ENCODE peak calls at places on chromosome 2, in seven cellular contexts. E is thyroid gland, T is NB4, F is HCT116, H is IMR-90, D is transverse colon, I is right lobe of liver. U is an unnamed sample.

GRCh38 chr2:36277146-36277808 is 78.3 kb upstream of the CRIM1 start:
- DNase-seq in E (no peak), T (peak; percentile 30), F (peak; percentile 12), H (peak; percentile 97), D (no peak), I (no peak), U (no peak)

GRCh38 chr2:37274354-37274965 is 43.0 kb downstream of the NDUFAF7 start:
- DNase-seq in E (no peak), T (peak; percentile 57), F (no peak), H (peak; percentile 19), D (no peak), I (no peak), U (no peak)

GRCh38 chr2:145807978-145808377 is 1288.1 kb upstream of the ZEB2 start:
- DNase-seq in E (no peak), T (no peak), F (no peak), H (peak; percentile 17), D (no peak), I (no peak), U (no peak)

GRCh38 chr2:236862961-236863728 is 222.5 kb upstream of the COPS8 start:
- DNase-seq in E (no peak), T (no peak), F (no peak), H (peak; percentile 82), D (no peak), I (peak; percentile 28), U (no peak)

GRCh38 chr2:37907480-37908070 is 17.5 kb upstream of the RMDN2 start:
- DNase-seq in E (no peak), T (no peak), F (no peak), H (no peak), D (no peak), I (no peak), U (no peak)

GRCh38 chr2:64609229-64609994 is 44.3 kb downstream of the SERTAD2 start:
- DNase-seq in E (peak; percentile 59), T (peak; percentile 76), F (no peak), H (peak; percentile 17), D (peak; percentile 74), I (peak; percentile 76), U (peak; percentile 83)

GRCh38 chr2:30932850-30933249 is 125.6 kb upstream of the CAPN13 start:
- DNase-seq in E (no peak), T (no peak), F (no peak), H (no peak), D (no peak), I (no peak), U (no peak)

GRCh38 chr2:10890706-10891270 is 20.9 kb upstream of the KCNF1 start:
- DNase-seq in E (no peak), T (no peak), F (no peak), H (no peak), D (no peak), I (peak; percentile 19), U (no peak)

GRCh38 chr2:113080134-113080533 is 12.4 kb downstream of the IL1F10 start:
- DNase-seq in E (peak; percentile 54), T (peak; percentile 65), F (peak; percentile 13), H (no peak), D (peak; percentile 11), I (peak; percentile 55), U (peak; percentile 63)

GRCh38 chr2:62461707-62462106 is 44.3 kb downstream of the TMEM17 start:
- DNase-seq in E (peak; percentile 82), T (no peak), F (no peak), H (peak; percentile 70), D (no peak), I (peak; percentile 93), U (no peak)

GRCh38 chr2:188902906-188903305 is 71.3 kb upstream of the COL3A1 start:
- DNase-seq in E (no peak), T (no peak), F (no peak), H (peak; percentile 50), D (no peak), I (no peak), U (no peak)

GRCh38 chr2:46657042-46657504 is 177.7 kb downstream of the TMEM247 start:
- DNase-seq in E (peak; percentile 54), T (peak; percentile 57), F (peak; percentile 54), H (peak; percentile 32), D (peak; percentile 28), I (no peak), U (peak; percentile 11)

GRCh38 chr2:111897630-111897923 is 830 bp upstream of the MERTK start:
- DNase-seq in E (no peak), T (no peak), F (no peak), H (no peak), D (no peak), I (no peak), U (no peak)

GRCh38 chr2:71560286-71561011 is 107.1 kb downstream of the DYSF start:
- DNase-seq in E (peak; percentile 75), T (no peak), F (no peak), H (no peak), D (no peak), I (no peak), U (no peak)

GRCh38 chr2:6664662-6665061 is 201.0 kb downstream of the CMPK2 start:
- DNase-seq in E (no peak), T (no peak), F (no peak), H (no peak), D (no peak), I (no peak), U (no peak)

GRCh38 chr2:8511868-8512612 is 169.8 kb upstream of the ID2 start:
- DNase-seq in E (no peak), T (peak; percentile 72), F (no peak), H (peak; percentile 64), D (no peak), I (no peak), U (no peak)

GRCh38 chr2:212926948-212927347 is 224.5 kb downstream of the IKZF2 start:
- DNase-seq in E (peak; percentile 66), T (no peak), F (no peak), H (no peak), D (no peak), I (no peak), U (no peak)

GRCh38 chr2:9710311-9710710 is 79.5 kb upstream of the YWHAQ start:
- DNase-seq in E (no peak), T (no peak), F (no peak), H (no peak), D (no peak), I (no peak), U (no peak)

GRCh38 chr2:67500541-67500940 is 103.4 kb downstream of the ETAA1 start:
- DNase-seq in E (no peak), T (no peak), F (no peak), H (peak; percentile 93), D (no peak), I (no peak), U (no peak)

GRCh38 chr2:15122915-15123314 is 438.2 kb downstream of the NBAS start:
- DNase-seq in E (no peak), T (peak; percentile 47), F (no peak), H (peak; percentile 29), D (no peak), I (no peak), U (peak; percentile 13)

GRCh38 chr2:20596973-20597867 is 53.7 kb downstream of the HS1BP3 start:
- DNase-seq in E (peak; percentile 53), T (no peak), F (no peak), H (no peak), D (peak; percentile 46), I (peak; percentile 95), U (no peak)

GRCh38 chr2:54336136-54336976 is 80.3 kb upstream of the TSPYL6 start:
- DNase-seq in E (no peak), T (no peak), F (no peak), H (peak; percentile 92), D (no peak), I (no peak), U (no peak)

GRCh38 chr2:29293830-29294438 is 178.7 kb downstream of the CLIP4 start:
- DNase-seq in E (peak; percentile 69), T (peak; percentile 30), F (peak; percentile 16), H (peak; percentile 28), D (no peak), I (no peak), U (peak; percentile 26)

GRCh38 chr2:166224197-166224596 is 96.4 kb upstream of the SCN1A start:
- DNase-seq in E (no peak), T (no peak), F (no peak), H (no peak), D (no peak), I (no peak), U (no peak)

GRCh38 chr2:166223298-166223697 is 95.5 kb upstream of the SCN1A start:
- DNase-seq in E (no peak), T (no peak), F (no peak), H (no peak), D (no peak), I (no peak), U (no peak)
- TF ChIP-seq POLR2A in E (no peak), T (no peak), F (no peak), H (no peak), D (no peak), I (no peak), U (no peak)

GRCh38 chr2:25361261-25362048 is 19.7 kb upstream of the DNMT3A start:
- DNase-seq in E (no peak), T (no peak), F (no peak), H (no peak), D (no peak), I (no peak), U (no peak)

GRCh38 chr2:25363733-25364132 is 22.0 kb upstream of the DNMT3A start:
- DNase-seq in E (no peak), T (no peak), F (no peak), H (no peak), D (no peak), I (no peak), U (no peak)

GRCh38 chr2:25362049-25362563 is 20.4 kb upstream of the DNMT3A start:
- DNase-seq in E (peak; percentile 89), T (peak; percentile 94), F (peak; percentile 80), H (peak; percentile 88), D (peak; percentile 94), I (peak; percentile 93), U (peak; percentile 92)

GRCh38 chr2:25365241-25365640 is 23.5 kb upstream of the DNMT3A start:
- DNase-seq in E (no peak), T (no peak), F (no peak), H (no peak), D (no peak), I (no peak), U (no peak)

GRCh38 chr2:25362564-25363145 is 20.9 kb upstream of the DNMT3A start:
- DNase-seq in E (peak; percentile 44), T (peak; percentile 79), F (no peak), H (no peak), D (peak; percentile 71), I (no peak), U (peak; percentile 45)
- TF ChIP-seq POLR2A in E (no peak), T (no peak), F (no peak), H (no peak), D (no peak), I (no peak), U (no peak)

GRCh38 chr2:45332094-45332493 is 279.0 kb downstream of the SRBD1 start:
- DNase-seq in E (no peak), T (peak; percentile 25), F (no peak), H (no peak), D (no peak), I (no peak), U (no peak)
- TF ChIP-seq POLR2A in E (no peak), T (no peak), F (no peak), H (no peak), D (no peak), I (no peak), U (no peak)

DNA sequence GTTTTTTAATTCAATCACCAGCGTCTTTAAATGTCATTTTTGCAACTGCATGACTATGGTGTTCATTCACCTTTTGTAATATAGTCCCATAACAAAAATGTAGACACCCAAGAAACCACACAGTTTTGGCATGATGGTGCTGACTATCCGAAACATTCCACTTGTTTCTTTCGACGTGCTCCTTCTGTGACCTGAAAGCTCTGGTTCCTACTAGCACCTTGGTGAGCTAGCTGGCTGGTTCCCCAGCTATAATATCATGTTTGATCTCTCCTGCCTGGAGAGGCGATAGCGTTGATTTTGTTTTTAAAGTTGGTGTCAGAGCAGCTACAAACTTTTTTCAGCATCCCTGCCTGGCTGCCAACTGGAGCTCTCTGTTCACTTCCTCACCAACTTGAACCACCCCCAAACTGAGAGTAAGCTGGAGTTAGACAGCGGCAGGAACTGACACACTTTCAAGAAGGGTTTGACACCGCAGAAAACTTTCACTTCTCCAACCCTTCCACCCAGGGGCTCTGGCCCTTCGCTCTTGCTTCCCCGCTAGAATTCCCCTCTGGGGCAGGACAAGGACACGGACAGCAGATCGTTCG is 1.1 kb downstream of the ATAD2B start:
- DNase-seq in E (peak; percentile 71), T (peak; percentile 94), F (no peak), H (peak; percentile 68), D (peak; percentile 73), I (peak; percentile 62), U (peak; percentile 76)
- TF ChIP-seq POLR2A in E (peak; percentile 64), T (peak; percentile 28), F (no peak), H (no peak), D (peak; percentile 56), I (peak; percentile 19), U (peak; percentile 46)